ENCODE peak calls at places on chromosome 11, in ten cellular contexts. S is neural progenitor cell; D is activated CD8-positive, alpha-beta T cell treated with anti-CD3 and anti-CD28 coated beads for 36 hours; A is cardiac muscle cell; Q is GM20000; M is CD4-positive, alpha-beta T cell; O is left lung; G is PC-9; Y is fibroblast of mammary gland; L is tibial nerve. F is an unnamed sample.

GRCh38 chr11:100576044-100577021 is 110.8 kb upstream of the ARHGAP42 start:
- DNase-seq in Q (peak; percentile 35), M (no peak), A (peak; percentile 76), D (peak; percentile 15), O (no peak), Y (peak; percentile 75), S (peak; percentile 64), L (no peak), G (peak; percentile 6), F (no peak)

GRCh38 chr11:111782109-111782784 is 16.1 kb upstream of the PPP2R1B start:
- DNase-seq in O (no peak), Y (no peak), M (no peak), D (no peak), S (no peak), G (no peak), L (no peak), A (no peak), Q (no peak), F (no peak)

GRCh38 chr11:34214961-34215805 is 109.8 kb downstream of the NAT10 start:
- DNase-seq in G (peak; percentile 59), D (peak; percentile 95), A (no peak), L (no peak), M (no peak), S (no peak), O (no peak), Q (no peak), Y (peak; percentile 76), F (no peak)

GRCh38 chr11:14967581-14968214 is 4.5 kb downstream of the CALCA start:
- DNase-seq in L (no peak), O (no peak), S (no peak), M (no peak), D (no peak), A (no peak), G (no peak), Q (no peak), Y (no peak), F (no peak)

GRCh38 chr11:24617856-24618255 is 121.0 kb downstream of the LUZP2 start:
- DNase-seq in Q (no peak), Y (no peak), A (peak; percentile 4), D (no peak), L (no peak), S (no peak), G (no peak), M (no peak), O (no peak), F (no peak)

GRCh38 chr11:34928960-34929680 is 12.7 kb downstream of the PDHX start:
- DNase-seq in M (no peak), S (no peak), G (no peak), D (no peak), O (no peak), L (no peak), A (peak; percentile 25), Y (no peak), Q (no peak), F (no peak)

GRCh38 chr11:12189543-12190235 is 79.3 kb downstream of the MICAL2 start:
- DNase-seq in G (peak; percentile 15), L (no peak), O (no peak), S (no peak), M (peak; percentile 38), D (peak; percentile 42), A (no peak), Q (no peak), Y (no peak), F (no peak)

GRCh38 chr11:6413791-6414231 is 5.1 kb downstream of the APBB1 start:
- DNase-seq in G (no peak), Q (no peak), S (no peak), D (peak; percentile 90), Y (no peak), O (no peak), A (no peak), M (peak; percentile 52), L (no peak), F (no peak)

GRCh38 chr11:115677190-115677589 is 173.0 kb upstream of the CADM1 start:
- DNase-seq in Q (no peak), D (no peak), A (no peak), M (no peak), S (no peak), G (no peak), O (no peak), Y (no peak), L (no peak), F (no peak)

GRCh38 chr11:10623797-10624761 is 55.6 kb upstream of the LYVE1 start:
- DNase-seq in L (no peak), G (peak; percentile 18), D (peak; percentile 27), S (no peak), M (no peak), Q (peak; percentile 60), O (peak; percentile 82), Y (peak; percentile 37), A (peak; percentile 38), F (no peak)

GRCh38 chr11:119509969-119510401 is 87.0 kb upstream of the THY1 start:
- DNase-seq in M (no peak), L (no peak), G (no peak), D (peak; percentile 65), A (peak; percentile 93), Y (peak; percentile 97), O (peak; percentile 41), Q (peak; percentile 80), S (no peak), F (peak; percentile 54)

GRCh38 chr11:27178859-27179258 is 138.2 kb downstream of the BBOX1 start:
- DNase-seq in Q (no peak), A (no peak), S (no peak), M (no peak), Y (no peak), G (no peak), O (no peak), D (no peak), L (no peak), F (no peak)

GRCh38 chr11:63870351-63871197 is 31.7 kb downstream of the MARK2 start:
- DNase-seq in Y (peak; percentile 29), G (no peak), S (no peak), L (no peak), Q (no peak), O (no peak), A (no peak), D (no peak), M (no peak), F (no peak)

GRCh38 chr11:95337175-95337957 is 106.4 kb upstream of the SESN3 start:
- DNase-seq in Q (peak; percentile 64), D (peak; percentile 65), M (peak; percentile 15), L (peak; percentile 45), Y (peak; percentile 73), S (peak; percentile 90), G (no peak), O (peak; percentile 59), A (peak; percentile 82), F (peak; percentile 34)

DNA sequence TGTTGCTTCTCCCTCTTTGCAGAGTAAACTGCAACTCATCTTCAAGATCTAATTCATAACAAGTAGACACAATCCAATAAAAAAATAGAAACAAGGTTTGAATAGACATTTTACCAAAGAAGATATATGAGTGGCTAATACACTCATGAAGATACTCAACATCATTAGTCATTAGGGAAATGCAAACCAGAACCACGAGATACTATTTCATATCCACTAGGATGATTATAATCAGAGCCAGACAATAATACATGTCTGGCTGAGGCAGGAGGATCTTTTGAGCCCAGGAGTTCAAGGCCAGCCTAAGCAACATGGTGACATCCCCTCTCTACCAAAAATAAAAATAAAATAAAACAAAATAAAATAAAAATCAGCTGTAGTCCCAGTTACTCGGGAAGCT is 85.0 kb downstream of the ATG16L2 start:
- DNase-seq in Q (no peak), S (no peak), A (no peak), D (no peak), O (no peak), M (no peak), L (no peak), G (no peak), Y (peak; percentile 28), F (no peak)
- TF ChIP-seq CTCF in Q (no peak), S (no peak), A (no peak), D (no peak), O (no peak), M (no peak), L (no peak), G (no peak), Y (no peak), F (no peak)

DNA sequence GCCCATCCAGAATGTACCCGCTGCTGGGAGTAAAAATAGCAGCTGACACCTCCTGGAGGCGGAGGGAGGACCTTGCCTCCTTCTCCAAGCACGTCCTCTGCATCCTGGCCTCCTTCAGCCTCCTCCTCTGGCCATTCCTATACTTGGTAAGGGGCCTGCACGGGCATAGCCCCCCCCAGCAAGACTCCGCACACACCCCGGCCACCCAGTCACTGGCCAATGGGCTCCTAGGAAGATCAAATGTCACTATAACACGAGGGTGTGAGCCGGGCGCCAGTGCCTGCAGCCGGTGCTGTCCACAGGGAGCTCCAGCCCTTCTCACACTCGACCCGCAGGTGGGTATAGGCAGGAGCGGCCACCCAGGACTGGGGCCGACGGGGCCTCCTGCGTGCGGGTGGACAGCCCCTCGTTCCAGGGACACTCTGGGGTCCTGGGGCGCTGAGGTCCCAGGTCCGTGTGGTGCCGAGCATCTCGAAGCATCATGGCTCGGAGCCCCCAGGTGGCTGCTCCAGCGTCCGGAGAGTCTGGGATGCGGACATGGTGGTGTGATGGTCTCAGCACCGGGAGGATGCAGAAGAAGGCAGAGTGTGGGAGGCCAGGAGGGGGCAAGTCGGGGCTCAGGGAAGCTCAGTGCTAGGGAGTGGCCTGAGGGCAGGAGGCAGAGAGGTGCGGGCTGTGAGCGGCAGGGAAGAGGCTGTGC is at the start of gene TNNT3:
- DNase-seq in D (no peak), G (no peak), L (no peak), S (peak; percentile 22), Q (peak; percentile 45), A (no peak), Y (no peak), M (no peak), O (peak; percentile 26), F (no peak)
- TF ChIP-seq CTCF in D (no peak), G (no peak), L (no peak), S (no peak), Q (no peak), A (no peak), Y (no peak), M (no peak), O (no peak), F (no peak)

DNA sequence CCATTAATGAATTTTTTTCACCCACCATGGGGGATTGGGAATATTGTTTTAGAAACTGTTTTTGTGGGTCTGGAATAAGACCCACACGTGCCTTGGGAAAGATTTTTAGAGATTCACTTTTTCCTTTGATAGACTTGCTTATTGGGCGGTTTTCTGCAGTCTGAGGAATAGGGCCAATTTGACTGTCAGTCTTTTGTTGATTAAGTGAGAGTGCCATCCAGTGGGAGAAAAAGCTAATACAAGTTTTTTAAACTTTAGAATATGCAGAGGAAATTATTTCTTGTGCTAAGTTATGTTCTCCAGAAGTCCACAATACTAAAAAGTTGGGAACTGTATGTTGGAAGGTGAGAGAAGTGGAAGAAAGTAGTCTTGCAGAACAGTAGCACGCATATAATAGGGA is 56.1 kb downstream of the PRMT3 start:
- DNase-seq in G (no peak), Y (peak; percentile 37), O (no peak), S (peak; percentile 25), Q (no peak), D (no peak), L (no peak), A (peak; percentile 52), M (no peak), F (no peak)
- TF ChIP-seq CTCF in G (peak; percentile 42), Y (peak; percentile 44), O (no peak), S (peak; percentile 59), Q (no peak), D (peak; percentile 32), L (no peak), A (peak; percentile 43), M (peak; percentile 17), F (peak; percentile 32)

DNA sequence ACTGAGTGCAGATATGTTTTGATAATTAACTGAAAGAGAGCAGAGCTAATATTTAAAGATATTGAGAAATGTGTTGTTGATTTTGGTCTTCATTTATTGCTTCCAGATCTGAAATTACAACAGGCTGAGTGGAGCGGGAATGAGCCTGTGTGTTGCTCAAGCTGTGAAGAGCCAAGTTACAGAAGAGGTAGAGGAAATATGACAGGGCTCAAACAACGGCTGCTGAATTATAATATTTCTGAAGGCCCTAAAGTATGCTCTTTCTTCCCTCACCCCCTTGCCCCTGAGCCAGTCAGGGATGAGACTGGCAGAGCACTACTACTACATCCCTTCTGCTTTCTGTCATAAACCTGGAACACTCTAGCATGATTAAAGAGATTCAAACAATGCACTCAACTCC is 115.6 kb downstream of the FANCF start:
- DNase-seq in D (no peak), Y (peak; percentile 40), L (no peak), M (no peak), G (no peak), A (no peak), Q (no peak), O (no peak), S (no peak), F (no peak)
- TF ChIP-seq CTCF in D (no peak), Y (no peak), L (no peak), M (no peak), G (no peak), A (no peak), Q (no peak), O (no peak), S (no peak), F (no peak)

F was measured in AG09319.